ENCODE peak calls at places on chromosomes 1 and 21, in four cellular contexts. H is AG10803, R is psoas muscle, E is adrenal gland. S is an unnamed sample.

GRCh38 chr1:222090103-222090502 is 348.2 kb upstream of the DUSP10 start:
- DNase-seq in H (peak; percentile 88), R (no peak), E (no peak), S (peak; percentile 33)

GRCh38 chr1:52632732-52633290 is at the start of gene SHISAL2A:
- DNase-seq in H (no peak), R (peak; percentile 19), E (peak; percentile 41), S (peak; percentile 12)

GRCh38 chr1:85629532-85629920 is 49.0 kb downstream of the CCN1 start:
- DNase-seq in H (peak; percentile 14), R (no peak), E (no peak), S (no peak)

GRCh38 chr1:34163792-34164509 is 1.1 kb downstream of the CSMD2 start:
- DNase-seq in H (peak; percentile 29), R (peak; percentile 15), E (peak; percentile 53), S (no peak)

GRCh38 chr1:75579046-75579445 is 31.9 kb downstream of the SLC44A5 start:
- DNase-seq in H (no peak), R (no peak), E (no peak), S (no peak)

GRCh38 chr1:31879981-31880608 is 58.1 kb downstream of the PTP4A2 start:
- DNase-seq in H (no peak), R (no peak), E (no peak), S (no peak)

GRCh38 chr1:100299521-100300222 is 33.7 kb downstream of the RTCA start:
- DNase-seq in H (no peak), R (no peak), E (no peak), S (no peak)

GRCh38 chr1:220371324-220371723 is 99.1 kb upstream of the RAB3GAP2 start:
- DNase-seq in H (no peak), R (no peak), E (no peak), S (no peak)

GRCh38 chr1:40944326-40944725 is 35.2 kb upstream of the CTPS1 start:
- DNase-seq in H (peak; percentile 24), R (no peak), E (peak; percentile 48), S (peak; percentile 91)

GRCh38 chr21:15015622-15016471 is 49.0 kb downstream of the NRIP1 start:
- DNase-seq in H (peak; percentile 96), R (no peak), E (no peak), S (peak; percentile 93)

GRCh38 chr21:15415541-15416261 is 314.1 kb upstream of the USP25 start:
- DNase-seq in H (no peak), R (no peak), E (no peak), S (peak; percentile 62)

GRCh38 chr1:223007250-223007649 is 135.8 kb downstream of the TLR5 start:
- DNase-seq in H (peak; percentile 25), R (no peak), E (no peak), S (peak; percentile 33)

GRCh38 chr21:35508389-35508888 is 459.3 kb upstream of the RUNX1 start:
- DNase-seq in H (peak; percentile 58), R (peak; percentile 33), E (peak; percentile 53), S (peak; percentile 96)

GRCh38 chr1:153312569-153313186 is at the start of gene PGLYRP3:
- DNase-seq in H (no peak), R (no peak), E (no peak), S (no peak)

GRCh38 chr1:9080704-9081291 is 11.4 kb upstream of the SLC2A5 start:
- DNase-seq in H (no peak), R (no peak), E (no peak), S (no peak)

GRCh38 chr1:6962956-6963915 is 178.0 kb downstream of the CAMTA1 start:
- DNase-seq in H (no peak), R (peak; percentile 59), E (peak; percentile 91), S (peak; percentile 17)

GRCh38 chr1:92484472-92485373 is 2.0 kb downstream of the GFI1 start:
- DNase-seq in H (no peak), R (peak; percentile 13), E (peak; percentile 18), S (no peak)

GRCh38 chr21:25898671-25899070 is 163.9 kb downstream of the GABPA start:
- DNase-seq in H (peak; percentile 30), R (no peak), E (no peak), S (peak; percentile 20)

GRCh38 chr21:46295177-46295711 is 9.1 kb downstream of the YBEY start:
- DNase-seq in H (peak; percentile 55), R (peak; percentile 41), E (no peak), S (peak; percentile 75)

GRCh38 chr1:11483581-11484320 is 4.8 kb downstream of the DISP3 start:
- DNase-seq in H (no peak), R (no peak), E (no peak), S (no peak)

GRCh38 chr1:229118662-229119061 is 152.2 kb upstream of the RAB4A start:
- DNase-seq in H (no peak), R (no peak), E (no peak), S (no peak)

GRCh38 chr1:179976970-179977651 is 22.5 kb downstream of the CEP350 start:
- DNase-seq in H (no peak), R (no peak), E (no peak), S (no peak)

GRCh38 chr1:9228589-9228988 is 6.0 kb upstream of the H6PD start:
- DNase-seq in H (no peak), R (no peak), E (no peak), S (no peak)

GRCh38 chr1:219443763-219444162 is 169.1 kb downstream of the ZC3H11B start:
- DNase-seq in H (no peak), R (no peak), E (no peak), S (peak; percentile 57)

GRCh38 chr1:219459321-219460105 is 153.4 kb downstream of the ZC3H11B start:
- DNase-seq in H (no peak), R (no peak), E (no peak), S (peak; percentile 85)

GRCh38 chr1:93659805-93660479 is 21.7 kb downstream of the BCAR3 start:
- DNase-seq in H (peak; percentile 58), R (no peak), E (no peak), S (peak; percentile 25)

GRCh38 chr1:113616201-113616600 is 143.1 kb downstream of the PHTF1 start:
- DNase-seq in H (peak; percentile 9), R (no peak), E (no peak), S (peak; percentile 35)

GRCh38 chr1:41485605-41486004 is 1.1 kb upstream of the EDN2 start:
- DNase-seq in H (peak; percentile 67), R (no peak), E (peak; percentile 66), S (peak; percentile 61)

GRCh38 chr1:29703596-29703995 is 467.3 kb downstream of the PTPRU start:
- DNase-seq in H (peak; percentile 59), R (no peak), E (peak; percentile 35), S (peak; percentile 51)

GRCh38 chr1:56548566-56548965 is 30.8 kb downstream of the PLPP3 start:
- DNase-seq in H (peak; percentile 27), R (no peak), E (no peak), S (no peak)

GRCh38 chr1:56547473-56547872 is 31.9 kb downstream of the PLPP3 start:
- DNase-seq in H (no peak), R (no peak), E (no peak), S (no peak)

GRCh38 chr1:56551691-56552090 is 27.7 kb downstream of the PLPP3 start:
- DNase-seq in H (no peak), R (no peak), E (no peak), S (no peak)

GRCh38 chr1:56547977-56548376 is 31.4 kb downstream of the PLPP3 start:
- DNase-seq in H (no peak), R (peak; percentile 72), E (no peak), S (no peak)

GRCh38 chr1:56550132-56550531 is 29.2 kb downstream of the PLPP3 start:
- DNase-seq in H (no peak), R (no peak), E (no peak), S (no peak)
- H3K4me3 ChIP-seq in H (no peak overlapping the region), R (no peak overlapping the region), E (no peak overlapping the region), S (no peak overlapping the region)

GRCh38 chr1:51552929-51553807 is 34.1 kb upstream of the EPS15 start:
- DNase-seq in H (no peak), R (no peak), E (no peak), S (no peak)

GRCh38 chr1:51549901-51550300 is 30.8 kb upstream of the EPS15 start:
- DNase-seq in H (no peak), R (no peak), E (no peak), S (no peak)

GRCh38 chr1:51551081-51551480 is 32.0 kb upstream of the EPS15 start:
- DNase-seq in H (no peak), R (no peak), E (no peak), S (no peak)

GRCh38 chr1:51553911-51554310 is 34.8 kb upstream of the EPS15 start:
- DNase-seq in H (no peak), R (no peak), E (no peak), S (no peak)

DNA sequence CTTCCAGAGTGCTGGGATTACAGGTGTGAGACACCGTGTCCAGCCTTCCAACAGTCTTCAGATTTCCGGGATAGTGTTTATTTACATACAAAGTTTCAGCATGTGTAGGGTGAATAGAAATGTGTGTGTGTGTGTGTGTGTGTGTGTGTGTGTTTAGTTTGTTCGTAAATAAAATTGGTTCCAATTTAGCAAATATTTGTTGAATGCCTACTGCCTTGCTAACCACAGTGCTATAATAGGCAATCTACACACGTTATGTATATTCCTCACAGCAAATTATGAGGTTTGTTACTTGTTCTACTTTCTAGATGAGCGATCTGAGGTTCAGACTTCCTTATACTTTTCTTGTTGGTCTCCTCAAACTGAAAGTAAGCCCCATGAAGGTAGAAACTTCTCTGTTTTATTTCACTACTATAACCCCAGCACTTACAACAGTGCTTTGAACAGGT is 32.8 kb upstream of the EPS15 start:
- DNase-seq in H (no peak), R (no peak), E (no peak), S (no peak)
- H3K4me3 ChIP-seq in H (no peak overlapping the region), R (no peak overlapping the region), E (no peak overlapping the region), S (no peak overlapping the region)

DNA sequence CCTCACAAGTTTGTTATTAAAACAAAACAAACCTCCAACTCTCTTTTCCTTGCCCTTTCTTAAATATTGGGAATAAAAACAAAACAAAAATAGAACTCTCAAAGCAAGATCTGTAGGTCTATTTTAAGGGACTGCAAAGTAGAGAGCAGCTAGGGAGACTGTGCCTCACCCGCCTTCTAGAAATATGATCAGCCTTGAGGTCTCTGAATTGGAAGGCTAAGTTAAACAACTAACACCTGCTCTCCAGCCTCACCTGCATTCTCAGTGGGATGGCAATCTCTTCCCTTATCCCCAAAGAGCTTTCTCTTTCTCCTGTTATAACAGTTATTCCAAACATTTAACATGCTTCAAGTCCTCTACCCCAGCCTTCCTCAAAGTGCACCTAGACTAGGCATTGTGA is 75.5 kb upstream of the TNR start:
- DNase-seq in H (no peak), R (no peak), E (no peak), S (no peak)
- H3K4me3 ChIP-seq in H (no peak overlapping the region), R (no peak overlapping the region), E (no peak overlapping the region), S (no peak overlapping the region)

GRCh38 chr1:3743826-3744225 is 8.4 kb upstream of the CCDC27 start:
- DNase-seq in H (no peak), R (no peak), E (no peak), S (no peak)

GRCh38 chr1:3743421-3743820 is 8.8 kb upstream of the CCDC27 start:
- DNase-seq in H (peak; percentile 47), R (no peak), E (no peak), S (peak; percentile 31)

GRCh38 chr1:3745590-3746381 is 6.5 kb upstream of the CCDC27 start:
- DNase-seq in H (no peak), R (no peak), E (no peak), S (no peak)

GRCh38 chr1:3745071-3745470 is 7.2 kb upstream of the CCDC27 start:
- DNase-seq in H (no peak), R (no peak), E (no peak), S (no peak)

DNA sequence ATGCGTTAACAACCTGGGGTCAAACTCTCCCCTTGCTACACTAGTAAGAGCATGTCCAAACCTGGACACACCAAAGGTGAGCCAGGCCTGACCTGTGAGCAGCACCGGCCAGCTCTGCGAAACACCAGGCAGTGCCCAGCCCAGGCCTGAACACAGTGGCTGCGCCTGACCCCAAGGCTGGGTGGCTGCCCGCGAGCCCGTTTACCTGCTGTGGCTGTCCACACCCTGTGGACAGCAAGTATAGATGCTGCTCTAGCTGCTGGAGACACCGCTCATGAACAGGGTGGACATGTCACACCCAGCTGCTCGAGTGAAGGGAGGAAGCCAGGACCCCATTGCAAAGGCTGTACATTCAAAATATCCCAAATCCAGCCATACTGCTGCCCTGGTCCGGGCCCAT is 7.6 kb upstream of the CCDC27 start:
- DNase-seq in H (no peak), R (no peak), E (no peak), S (no peak)
- H3K4me3 ChIP-seq in H (no peak overlapping the region), R (peak overlapping the region; percentile 91), E (no peak overlapping the region), S (no peak overlapping the region)

S was measured in fibroblast of mammary gland.